ENCODE peak calls at places on chromosomes 5 and 9, in five cellular contexts. X is breast epithelium, V is AG09309, G is AG09319, E is nephron progenitor cell. A is an unnamed sample.

GRCh38 chr9:125398243-125398642 is 136.6 kb downstream of the GAPVD1 start:
- DNase-seq in X (no peak), V (no peak), G (no peak), E (no peak), A (no peak)

GRCh38 chr9:86242012-86242411 is 17.4 kb downstream of the C9orf153 start:
- DNase-seq in X (no peak), V (no peak), G (no peak), E (no peak), A (no peak)

GRCh38 chr5:126354012-126354856 is 69.0 kb upstream of the GRAMD2B start:
- DNase-seq in X (no peak), V (peak; percentile 96), G (peak; percentile 96), E (no peak), A (no peak)

GRCh38 chr5:124742983-124743533 is 3.4 kb downstream of the ZNF608 start:
- DNase-seq in X (peak; percentile 75), V (no peak), G (no peak), E (no peak), A (no peak)

GRCh38 chr9:71984388-71985069 is 73.1 kb downstream of the C9orf85 start:
- DNase-seq in X (no peak), V (peak; percentile 18), G (peak; percentile 14), E (no peak), A (no peak)

GRCh38 chr5:93305984-93306383 is 275.0 kb downstream of the NR2F1-AS1 start:
- DNase-seq in X (no peak), V (no peak), G (no peak), E (peak; percentile 3), A (no peak)

GRCh38 chr9:35904966-35905781 is 828 bp upstream of the HRCT1 start:
- DNase-seq in X (no peak), V (no peak), G (no peak), E (no peak), A (no peak)

GRCh38 chr9:86202338-86202882 is 57.0 kb downstream of the C9orf153 start:
- DNase-seq in X (no peak), V (peak; percentile 17), G (peak; percentile 14), E (peak; percentile 21), A (no peak)

GRCh38 chr5:123511290-123511647 is 708 bp upstream of the CSNK1G3 start:
- DNase-seq in X (no peak), V (peak; percentile 38), G (no peak), E (no peak), A (no peak)

GRCh38 chr9:34929506-34930102 is 28.5 kb upstream of the PHF24 start:
- DNase-seq in X (no peak), V (no peak), G (no peak), E (peak; percentile 53), A (no peak)

GRCh38 chr5:118791986-118792734 is 196.2 kb downstream of the DTWD2 start:
- DNase-seq in X (peak; percentile 28), V (peak; percentile 67), G (peak; percentile 42), E (peak; percentile 21), A (no peak)

GRCh38 chr9:89473762-89474469 is 24.0 kb downstream of the SEMA4D start:
- DNase-seq in X (no peak), V (peak; percentile 24), G (peak; percentile 94), E (no peak), A (no peak)

GRCh38 chr5:133425764-133426738 is 186.3 kb downstream of the FSTL4 start:
- DNase-seq in X (no peak), V (no peak), G (no peak), E (no peak), A (no peak)

GRCh38 chr5:95959051-95959963 is 2.3 kb downstream of the ELL2 start:
- DNase-seq in X (no peak), V (no peak), G (no peak), E (peak; percentile 15), A (no peak)
- TF ChIP-seq CTCF in X (no peak), V (no peak), G (no peak), E (no peak), A (no peak)

DNA sequence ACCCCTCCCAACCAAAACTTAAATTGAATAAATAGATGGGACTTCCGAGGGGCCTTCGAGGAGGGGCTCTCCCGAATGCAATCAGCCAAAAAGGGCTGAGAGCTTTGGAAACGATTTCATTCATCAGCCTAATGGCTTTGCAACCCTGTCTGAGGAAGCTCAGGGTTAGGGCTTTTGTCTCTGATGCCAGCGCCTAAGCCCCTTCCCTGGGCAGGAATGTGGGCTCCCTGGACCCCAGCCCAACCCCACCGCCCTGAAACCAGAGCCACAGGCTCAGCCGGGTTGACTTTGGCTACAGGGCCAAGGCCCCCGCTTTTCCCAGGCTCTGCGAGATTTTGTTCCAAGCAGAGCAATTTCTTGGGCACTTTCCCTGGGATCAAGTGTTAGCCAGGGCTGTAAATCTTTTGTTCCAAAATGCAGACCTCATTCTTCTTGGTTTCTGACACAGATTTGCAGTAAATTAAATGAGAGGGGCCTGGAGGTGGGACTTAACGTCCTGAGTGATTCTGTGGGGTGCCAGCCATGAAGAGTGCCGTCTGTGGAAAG is 29.1 kb downstream of the LHX3 start:
- DNase-seq in X (no peak), V (no peak), G (no peak), E (no peak), A (no peak)
- TF ChIP-seq CTCF in X (no peak), V (no peak), G (no peak), E (no peak), A (no peak)

GRCh38 chr5:71780597-71780996 is 61.5 kb downstream of the CARTPT start:
- DNase-seq in X (no peak), V (no peak), G (no peak), E (no peak), A (no peak)

GRCh38 chr5:71782393-71782770 is 63.3 kb downstream of the CARTPT start:
- DNase-seq in X (no peak), V (no peak), G (no peak), E (no peak), A (no peak)

GRCh38 chr5:71783891-71784290 is 64.8 kb downstream of the CARTPT start:
- DNase-seq in X (no peak), V (no peak), G (no peak), E (no peak), A (no peak)

GRCh38 chr5:71782771-71783770 is 64.0 kb downstream of the CARTPT start:
- DNase-seq in X (peak; percentile 59), V (no peak), G (peak; percentile 43), E (peak; percentile 81), A (peak; percentile 22)

GRCh38 chr5:71778678-71779276 is 59.7 kb downstream of the CARTPT start:
- DNase-seq in X (no peak), V (no peak), G (no peak), E (no peak), A (no peak)
- TF ChIP-seq CTCF in X (peak; percentile 44), V (peak; percentile 47), G (peak; percentile 66), E (peak; percentile 50), A (no peak)

GRCh38 chr9:136536721-136537241 is 9.1 kb downstream of the NOTCH1 start:
- DNase-seq in X (no peak), V (no peak), G (no peak), E (no peak), A (no peak)
- TF ChIP-seq CTCF in X (no peak), V (no peak), G (no peak), E (no peak), A (no peak)

DNA sequence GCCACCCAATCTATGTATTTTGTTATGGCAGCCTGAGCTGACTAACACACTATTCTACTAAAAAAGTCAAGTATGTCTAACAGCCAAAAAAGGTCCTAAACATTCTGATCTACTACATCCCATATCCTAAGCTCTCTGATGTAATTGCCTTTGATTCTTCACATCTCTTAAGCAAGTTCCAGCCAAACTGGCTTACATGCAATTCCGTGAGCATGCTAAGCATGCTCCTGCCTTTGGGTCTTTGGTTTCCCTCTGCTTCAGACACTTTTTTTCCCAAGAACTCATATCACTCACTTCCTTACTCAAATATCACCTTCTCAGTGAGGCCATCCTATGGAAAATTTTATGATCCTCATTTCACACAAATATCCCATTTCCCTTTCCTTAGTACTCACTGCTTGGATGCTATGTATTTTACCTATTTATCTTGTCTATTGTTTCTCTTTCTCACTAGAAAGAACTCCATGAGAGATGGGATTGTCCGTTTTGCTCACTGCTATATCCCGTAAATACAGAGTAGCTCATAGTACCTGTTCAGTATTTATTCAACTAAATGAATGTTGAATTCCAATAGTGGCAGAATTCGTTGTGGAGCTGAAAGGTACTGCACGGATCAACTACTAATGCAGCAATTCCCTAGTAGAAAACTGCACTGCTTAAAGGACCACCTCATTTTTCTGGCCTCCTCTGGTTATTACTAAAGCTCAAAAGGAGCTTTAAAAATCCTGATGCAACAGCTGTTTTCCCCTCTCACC is 2.3 kb upstream of the SLC12A2 start:
- DNase-seq in X (no peak), V (no peak), G (no peak), E (no peak), A (no peak)
- TF ChIP-seq CTCF in X (peak; percentile 18), V (no peak), G (no peak), E (no peak), A (no peak)

DNA sequence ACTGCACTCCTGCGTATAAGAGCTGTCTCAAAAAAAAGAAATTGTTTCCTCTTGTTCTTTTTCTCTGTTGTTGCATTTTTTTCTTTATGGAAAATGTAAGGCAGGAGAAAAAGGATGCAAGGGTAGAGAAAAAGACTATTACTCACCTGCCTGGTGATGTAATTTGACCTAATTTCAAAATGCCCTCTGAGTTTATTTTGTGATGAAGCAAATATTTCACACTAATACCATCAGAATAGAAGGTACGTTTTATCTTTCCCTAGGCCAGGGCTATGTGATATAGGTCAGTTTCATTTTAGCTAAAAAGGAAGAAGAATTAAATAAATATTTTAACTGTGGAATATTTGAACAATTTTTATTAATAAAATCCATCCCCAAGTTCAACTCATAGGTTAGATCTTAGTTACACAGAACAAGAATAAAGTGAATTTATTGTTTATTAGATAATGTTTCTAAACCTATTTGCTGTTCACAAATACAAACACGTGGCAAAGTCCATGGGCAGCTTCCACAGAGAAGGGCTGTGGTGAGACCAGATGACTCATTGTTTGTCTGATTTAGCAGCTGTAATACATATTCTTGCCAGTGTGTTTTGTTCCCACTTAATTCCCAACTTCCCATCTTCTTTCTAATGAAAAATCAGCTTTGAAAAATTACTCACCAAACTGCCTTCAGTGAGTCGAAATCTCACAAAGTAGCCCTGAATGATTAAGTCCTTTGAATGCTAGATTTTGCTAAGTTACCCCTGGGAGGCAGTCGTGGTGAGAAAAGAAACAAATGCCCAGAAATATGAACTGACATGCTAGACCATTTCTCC is 52.8 kb upstream of the CCDC112 start:
- DNase-seq in X (peak; percentile 30), V (peak; percentile 64), G (peak; percentile 49), E (no peak), A (no peak)
- TF ChIP-seq CTCF in X (peak; percentile 17), V (no peak), G (peak; percentile 17), E (no peak), A (no peak)

DNA sequence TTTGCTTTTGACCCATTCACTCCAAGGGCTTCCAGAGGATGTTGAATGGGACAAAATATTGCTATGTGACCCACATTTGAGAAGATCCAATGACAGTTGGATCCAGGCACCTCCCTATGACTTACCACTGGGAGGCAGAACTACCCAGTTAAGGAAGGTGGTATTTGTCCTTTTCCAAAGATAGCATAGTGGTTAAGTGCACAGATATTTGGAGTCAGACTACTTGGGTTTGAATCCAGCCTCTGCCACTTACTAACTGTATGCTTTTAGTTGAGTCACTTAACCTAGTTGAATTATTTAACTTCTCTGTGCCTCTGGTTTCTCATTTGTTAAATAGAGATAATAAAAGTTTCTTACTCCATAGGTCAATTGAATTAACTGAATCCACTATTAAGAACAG is 74.5 kb upstream of the PALM2AKAP2 start:
- DNase-seq in X (no peak), V (peak; percentile 17), G (peak; percentile 11), E (no peak), A (no peak)
- TF ChIP-seq CTCF in X (no peak), V (peak; percentile 19), G (peak; percentile 9), E (no peak), A (no peak)

DNA sequence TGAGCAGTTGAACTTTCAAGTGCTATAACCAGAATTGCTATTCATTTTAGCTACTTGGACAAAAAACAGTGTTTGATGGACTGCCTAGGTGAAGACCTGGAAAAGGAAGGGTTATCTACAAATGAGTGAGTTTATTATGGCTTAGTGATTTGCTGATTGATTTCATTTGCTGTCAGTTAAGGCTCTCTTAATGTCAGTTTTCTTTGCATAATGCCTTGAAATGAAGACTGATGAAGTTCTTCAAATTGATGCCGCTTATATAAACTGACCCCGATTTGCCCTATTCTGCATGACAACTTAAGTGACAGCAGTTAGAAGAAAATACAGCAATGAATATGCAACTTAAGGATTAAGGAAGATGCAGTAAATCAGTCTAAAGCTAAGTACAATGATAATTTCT is 332.6 kb downstream of the CCDC171 start:
- DNase-seq in X (no peak), V (no peak), G (no peak), E (no peak), A (no peak)
- TF ChIP-seq CTCF in X (no peak), V (no peak), G (no peak), E (no peak), A (no peak)

A was measured in activated B cell treated with CpG ODN at 0.5 μM for 24 hours.